ENCODE peak calls at places on chromosomes 12 and 14, in seven cellular contexts. M, V, N, U, T, P and I are unnamed samples.

GRCh38 chr12:132469423-132469822 is 20.5 kb upstream of the FBRSL1 start:
- DNase-seq in M (no peak), V (no peak), N (no peak), U (no peak), T (no peak), P (no peak), I (no peak)

GRCh38 chr12:65673291-65673690 is 151.0 kb upstream of the HMGA2 start:
- DNase-seq in M (no peak), V (no peak), N (no peak), U (no peak), T (no peak), P (no peak), I (no peak)

GRCh38 chr12:85322715-85323114 is 42.7 kb downstream of the ALX1 start:
- DNase-seq in M (no peak), V (no peak), N (no peak), U (no peak), T (no peak), P (no peak), I (no peak)

GRCh38 chr12:117857632-117858274 is 111.0 kb downstream of the KSR2 start:
- DNase-seq in M (peak; percentile 71), V (no peak), N (peak; percentile 68), U (peak; percentile 44), T (peak; percentile 38), P (no peak), I (peak; percentile 9)

GRCh38 chr12:43805149-43805856 is 814 bp downstream of the TWF1 start:
- DNase-seq in M (no peak), V (no peak), N (no peak), U (peak; percentile 28), T (no peak), P (no peak), I (no peak)

GRCh38 chr14:38252066-38252710 is 3.7 kb downstream of the CLEC14A start:
- DNase-seq in M (no peak), V (no peak), N (no peak), U (no peak), T (no peak), P (no peak), I (no peak)

GRCh38 chr12:57760347-57760982 is 5.6 kb downstream of the MARCHF9 start:
- DNase-seq in M (no peak), V (no peak), N (no peak), U (no peak), T (no peak), P (no peak), I (no peak)

GRCh38 chr12:38906482-38907170 is 1.2 kb upstream of the CPNE8 start:
- DNase-seq in M (peak; percentile 75), V (peak; percentile 58), N (peak; percentile 53), U (peak; percentile 47), T (peak; percentile 72), P (no peak), I (no peak)

GRCh38 chr12:41505001-41505400 is 316.9 kb downstream of the PDZRN4 start:
- DNase-seq in M (no peak), V (no peak), N (no peak), U (no peak), T (no peak), P (no peak), I (no peak)

GRCh38 chr14:92135269-92135668 is 13.5 kb downstream of the CPSF2 start:
- DNase-seq in M (no peak), V (no peak), N (no peak), U (peak; percentile 13), T (no peak), P (no peak), I (no peak)